ENCODE peak calls at places on chromosomes 7 and 10, in ten cellular contexts. U is H9, V is HCT116, O is GM23338, B is OCI-LY7, S is GM23248, X is neural progenitor cell, W is fibroblast of lung, Y is IMR-90, F is hepatocyte. H is an unnamed sample.
A peak's percentile ranks its signal among the peaks of the same experiment; 100 is the strongest.

GRCh38 chr7:44222776-44223261 is 22.0 kb downstream of the YKT6 start:
- DNase-seq in U (no peak), F (no peak), B (no peak), S (no peak), Y (no peak), X (no peak), V (no peak), O (no peak), W (no peak), H (no peak)

GRCh38 chr10:127142831-127143230 is 53.6 kb downstream of the INSYN2A start:
- DNase-seq in X (no peak), B (no peak), Y (no peak), F (no peak), V (no peak), O (no peak), W (no peak), S (no peak), U (no peak), H (no peak)

GRCh38 chr7:108431099-108431498 is 25.1 kb downstream of the NRCAM start:
- DNase-seq in Y (no peak), W (no peak), B (no peak), U (no peak), S (no peak), V (no peak), O (no peak), X (no peak), F (no peak), H (no peak)

GRCh38 chr7:27409776-27410175 is 167.2 kb downstream of the EVX1 start:
- DNase-seq in X (no peak), W (peak; percentile 1), B (no peak), F (peak; percentile 19), V (no peak), S (peak; percentile 6), O (no peak), U (no peak), Y (no peak), H (no peak)

GRCh38 chr7:28292826-28293528 is 112.4 kb upstream of the JAZF1 start:
- DNase-seq in S (no peak), Y (no peak), X (no peak), B (no peak), O (peak; percentile 30), F (no peak), U (no peak), W (peak; percentile 45), V (no peak), H (no peak)

GRCh38 chr7:20158684-20159083 is 58.5 kb downstream of the MACC1 start:
- DNase-seq in S (peak; percentile 17), V (no peak), F (no peak), U (no peak), W (no peak), O (no peak), X (no peak), B (peak; percentile 19), Y (peak; percentile 36), H (peak; percentile 50)

GRCh38 chr7:43569424-43569823 is 13.5 kb upstream of the STK17A start:
- DNase-seq in Y (peak; percentile 84), B (no peak), W (peak; percentile 96), F (no peak), O (no peak), U (no peak), S (peak; percentile 80), X (no peak), V (no peak), H (no peak)

GRCh38 chr10:78779339-78779955 is 289.3 kb upstream of the ZMIZ1 start:
- DNase-seq in F (no peak), Y (no peak), O (no peak), W (peak; percentile 32), S (peak; percentile 34), V (no peak), B (no peak), U (no peak), X (no peak), H (no peak)

GRCh38 chr10:4909118-4909517 is 54.1 kb upstream of the AKR1C1 start:
- DNase-seq in V (no peak), O (no peak), W (no peak), U (no peak), S (no peak), Y (no peak), X (no peak), B (no peak), F (no peak), H (no peak)

GRCh38 chr10:77405771-77406241 is 231.8 kb downstream of the KCNMA1 start:
- DNase-seq in W (peak; percentile 79), B (no peak), X (peak; percentile 82), V (peak; percentile 53), Y (peak; percentile 80), F (peak; percentile 89), O (peak; percentile 80), S (peak; percentile 85), U (peak; percentile 93), H (no peak)

GRCh38 chr7:30165590-30165989 is 30.8 kb downstream of the MTURN start:
- DNase-seq in Y (no peak), B (no peak), V (no peak), W (no peak), X (no peak), O (no peak), S (no peak), U (no peak), F (no peak), H (no peak)
- H2AFZ ChIP-seq in Y (no peak overlapping the region), B (peak overlapping the region; percentile 30), V (no peak overlapping the region), W (no peak overlapping the region), X (no peak overlapping the region), O (no peak overlapping the region), S (no peak overlapping the region), U (no peak overlapping the region), F (no peak overlapping the region), H (no peak overlapping the region)

DNA sequence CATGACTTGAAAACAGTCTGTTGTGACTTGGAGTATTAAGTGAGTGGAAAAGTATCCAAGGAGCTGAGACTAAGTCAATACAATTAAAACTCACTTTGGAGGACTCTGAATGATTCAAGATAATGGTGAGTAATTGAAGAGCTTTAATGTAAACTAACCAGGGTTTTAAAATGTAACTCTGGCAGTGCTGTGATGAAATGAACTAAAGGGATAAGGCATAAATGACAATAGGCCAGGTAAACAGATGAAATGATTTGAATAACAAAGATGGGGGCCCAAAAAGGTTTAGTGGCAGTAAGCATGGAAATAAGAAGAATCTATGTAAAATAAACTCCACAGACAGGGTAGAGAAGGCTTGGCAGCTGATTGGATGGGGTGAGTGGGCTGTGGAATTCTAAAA is 316.5 kb upstream of the CACNA2D1 start:
- DNase-seq in W (peak; percentile 6), F (no peak), O (peak; percentile 65), Y (peak; percentile 31), S (no peak), X (no peak), V (no peak), U (no peak), B (no peak), H (no peak)
- H2AFZ ChIP-seq in W (no peak overlapping the region), F (no peak overlapping the region), O (no peak overlapping the region), Y (no peak overlapping the region), S (no peak overlapping the region), X (no peak overlapping the region), V (no peak overlapping the region), U (no peak overlapping the region), B (no peak overlapping the region), H (no peak overlapping the region)

DNA sequence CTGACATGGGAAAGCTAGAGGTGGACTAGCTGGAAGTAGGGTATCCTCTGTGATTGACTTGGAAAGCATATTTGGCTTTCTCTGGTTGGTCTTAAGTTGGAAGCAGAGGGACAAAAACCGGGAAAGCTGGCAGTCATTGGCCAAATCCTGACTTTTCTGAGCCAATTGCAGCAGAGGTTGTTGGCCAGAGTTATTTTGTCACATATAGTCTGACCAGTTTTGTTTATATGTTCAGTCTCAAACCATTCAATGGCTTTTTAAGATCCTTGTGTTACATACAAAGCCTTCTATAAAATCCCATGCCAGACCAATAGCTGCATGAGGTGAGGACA is 6.3 kb downstream of the CFAP69 start:
- DNase-seq in W (no peak), V (no peak), B (no peak), U (no peak), S (no peak), O (no peak), F (no peak), Y (no peak), X (no peak), H (no peak)
- H2AFZ ChIP-seq in W (peak overlapping the region; percentile 28), V (no peak overlapping the region), B (no peak overlapping the region), U (no peak overlapping the region), S (peak overlapping the region; percentile 72), O (no peak overlapping the region), F (no peak overlapping the region), Y (no peak overlapping the region), X (no peak overlapping the region), H (no peak overlapping the region)

DNA sequence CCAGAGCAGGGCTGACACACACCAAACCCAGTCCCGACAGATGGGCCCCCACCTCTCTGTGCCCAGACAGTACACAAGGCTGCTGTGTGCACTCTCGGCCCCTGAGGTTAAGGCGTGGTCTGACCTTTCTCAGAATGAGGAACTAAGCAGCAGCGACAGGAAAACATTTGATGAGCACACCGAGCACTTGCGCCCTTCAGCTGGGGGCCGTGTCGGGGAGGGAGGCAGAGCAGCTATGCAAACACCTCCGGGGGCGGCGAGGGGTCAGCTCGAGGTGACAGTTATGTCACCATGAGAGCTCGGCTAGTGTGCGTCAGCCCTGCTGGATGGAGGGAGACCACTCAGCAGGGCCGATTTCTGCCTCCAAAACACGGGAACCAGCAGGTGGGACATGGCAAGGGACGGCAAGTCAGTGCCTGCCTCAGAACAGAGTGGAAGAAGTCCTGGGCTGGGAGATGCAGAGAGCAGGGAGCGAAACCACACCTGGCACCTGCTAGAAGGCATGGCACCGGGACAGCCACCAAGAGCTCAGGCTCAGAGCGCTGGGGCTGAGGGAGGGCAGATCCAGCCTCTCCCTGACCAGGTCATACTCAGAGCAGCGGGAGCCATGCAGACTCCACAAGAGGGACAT is 57.4 kb downstream of the CHST15 start:
- DNase-seq in S (no peak), B (peak; percentile 96), Y (no peak), U (no peak), F (peak; percentile 67), X (no peak), V (no peak), W (no peak), O (no peak), H (peak; percentile 84)
- H2AFZ ChIP-seq in S (no peak overlapping the region), B (peak overlapping the region; percentile 38), Y (no peak overlapping the region), U (no peak overlapping the region), F (no peak overlapping the region), X (no peak overlapping the region), V (no peak overlapping the region), W (no peak overlapping the region), O (no peak overlapping the region), H (peak overlapping the region; percentile 73)

DNA sequence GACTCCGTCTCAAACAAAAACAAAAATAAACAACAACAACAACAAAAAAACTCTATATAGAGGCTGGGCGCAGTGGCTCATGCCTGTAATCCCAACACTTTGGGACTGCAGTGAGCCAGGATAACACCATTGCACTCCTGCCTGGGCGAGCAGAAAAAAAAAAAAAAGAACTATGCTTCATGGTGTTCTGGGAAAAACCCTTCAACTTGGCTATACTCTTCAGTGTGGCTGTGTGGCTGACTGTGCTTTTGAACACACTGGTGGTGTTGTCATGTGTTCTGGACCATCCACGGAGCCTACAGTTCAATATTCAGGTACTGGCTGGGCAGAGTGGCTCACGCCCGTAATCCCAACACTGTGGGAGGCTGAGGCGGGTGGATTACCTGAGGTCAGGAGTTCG is 26.5 kb downstream of the SNX8 start:
- DNase-seq in O (no peak), Y (no peak), U (no peak), W (no peak), F (no peak), S (no peak), V (no peak), B (no peak), X (no peak), H (no peak)
- H2AFZ ChIP-seq in O (no peak overlapping the region), Y (no peak overlapping the region), U (no peak overlapping the region), W (no peak overlapping the region), F (no peak overlapping the region), S (no peak overlapping the region), V (no peak overlapping the region), B (no peak overlapping the region), X (no peak overlapping the region), H (no peak overlapping the region)

H was measured in Karpas-422.